ENCODE peak calls at places on chromosomes 4 and X, in seven cellular contexts. T is AG09309, N is fibroblast of lung, A is pancreas, Q is HFF-Myc, I is fibroblast of villous mesenchyme, U is AG10803. B is an unnamed sample.

GRCh38 chrX:132708529-132708928 is 219.7 kb upstream of the MBNL3 start:
- DNase-seq in T (no peak), N (no peak), A (no peak), Q (no peak), I (no peak), U (no peak), B (no peak)

GRCh38 chr4:73864365-73864764 is 4.8 kb upstream of the CXCL1 start:
- DNase-seq in T (no peak), N (no peak), A (peak), Q (no peak), I (no peak), U (no peak), B (no peak)

GRCh38 chr4:183096276-183096965 is 2.6 kb upstream of the WWC2 start:
- DNase-seq in T (no peak), N (no peak), A (no peak), Q (no peak), I (no peak), U (no peak), B (no peak)

GRCh38 chr4:105966046-105966445 is 70.8 kb downstream of the NPNT start:
- DNase-seq in T (peak), N (peak), A (no peak), Q (peak), I (peak), U (peak), B (no peak)

GRCh38 chr4:146545102-146545501 is 23.4 kb upstream of the SLC10A7 start:
- DNase-seq in T (no peak), N (peak), A (no peak), Q (no peak), I (peak), U (peak), B (no peak)

GRCh38 chr4:168199262-168199957 is 107.1 kb downstream of the ANXA10 start:
- DNase-seq in T (no peak), N (no peak), A (no peak), Q (no peak), I (no peak), U (no peak), B (no peak)

GRCh38 chrX:10759400-10759799 is 139.0 kb upstream of the MID1 start:
- DNase-seq in T (no peak), N (no peak), A (no peak), Q (no peak), I (no peak), U (no peak), B (no peak)

GRCh38 chr4:64539234-64539849 is 130.1 kb upstream of the TECRL start:
- DNase-seq in T (peak), N (peak), A (peak), Q (peak), I (peak), U (peak), B (no peak)

GRCh38 chr4:184019084-184019483 is 114.0 kb downstream of the STOX2 start:
- DNase-seq in T (no peak), N (peak), A (no peak), Q (no peak), I (no peak), U (peak), B (no peak)

GRCh38 chrX:115031989-115032388 is 14.6 kb upstream of the IL13RA2 start:
- DNase-seq in T (no peak), N (no peak), A (no peak), Q (no peak), I (no peak), U (no peak), B (no peak)
- TF ChIP-seq CTCF in T (no peak), N (no peak), A (no peak), Q (no peak), I (no peak), U (no peak), B (no peak)

DNA sequence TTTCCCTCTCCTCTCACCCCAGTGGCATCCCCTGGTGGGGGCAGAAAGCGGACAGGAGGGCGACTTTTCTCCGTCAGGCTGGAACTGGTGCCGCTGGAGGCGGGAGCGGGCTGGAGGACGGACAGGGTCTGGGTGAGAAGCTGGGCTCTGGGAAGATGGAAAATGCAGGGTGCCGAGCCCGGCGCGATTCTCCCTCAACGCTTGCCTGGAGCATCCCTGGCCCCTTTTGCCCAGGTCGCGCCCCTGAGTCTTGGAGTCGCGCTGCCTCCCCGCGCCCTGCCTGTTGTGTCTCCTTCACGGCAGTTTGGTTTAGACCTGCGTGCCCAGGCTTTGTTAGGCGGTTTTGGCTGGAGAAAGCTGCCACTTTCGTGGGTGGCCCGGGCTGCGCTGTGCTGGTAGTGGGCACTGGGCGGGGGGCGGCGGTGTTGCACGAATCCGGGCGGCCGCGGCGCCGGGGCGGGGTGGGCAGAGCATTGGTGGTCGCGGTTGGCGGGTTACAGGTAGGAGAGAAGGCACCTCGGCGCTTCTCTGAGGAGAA is 2.0 kb downstream of the ADGRL3 start:
- DNase-seq in T (no peak), N (peak), A (peak), Q (no peak), I (no peak), U (no peak), B (no peak)
- H3K4me3 ChIP-seq in T (no peak), N (peak), A (no peak), Q (no peak), I (no peak), U (no peak), B (peak)

GRCh38 chr4:147730333-147730732 is 1.6 kb upstream of the ARHGAP10 start:
- DNase-seq in T (no peak), N (no peak), A (no peak), Q (no peak), I (peak), U (no peak), B (no peak)
- TF ChIP-seq CTCF in T (no peak), N (peak), A (no peak), Q (no peak), I (no peak), U (peak), B (no peak)

GRCh38 chr4:19735012-19735411 is 516.7 kb upstream of the SLIT2 start:
- DNase-seq in T (no peak), N (peak), A (no peak), Q (no peak), I (peak), U (peak), B (no peak)

GRCh38 chr4:19736968-19737756 is 514.5 kb upstream of the SLIT2 start:
- DNase-seq in T (no peak), N (no peak), A (no peak), Q (no peak), I (no peak), U (peak), B (no peak)

DNA sequence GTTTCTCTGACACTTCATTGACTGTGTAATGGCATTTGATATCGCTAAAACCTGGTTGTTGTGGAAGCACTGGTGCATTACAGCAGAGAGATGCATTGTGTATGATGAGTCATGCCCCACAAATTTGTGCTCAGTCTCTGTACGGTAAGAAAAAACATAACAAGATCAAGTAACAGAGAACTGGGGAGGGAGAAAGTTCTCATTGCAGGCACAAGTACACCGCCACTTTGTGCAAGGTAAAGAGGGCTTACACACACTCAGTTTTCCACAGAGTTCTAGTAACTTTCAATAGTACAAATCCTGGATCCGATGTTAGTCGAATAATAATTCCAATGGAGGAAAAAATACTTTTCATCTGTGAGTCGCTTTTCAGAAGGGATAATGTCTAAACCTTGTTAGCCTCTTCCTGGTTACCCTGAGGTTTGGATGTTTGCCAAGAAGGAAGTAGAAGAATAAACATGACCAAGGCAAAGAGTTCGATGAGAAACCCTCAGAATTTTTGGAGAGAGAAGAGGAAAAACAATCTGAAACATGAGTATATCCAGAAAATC is 512.5 kb upstream of the SLIT2 start:
- DNase-seq in T (peak), N (peak), A (no peak), Q (peak), I (peak), U (peak), B (no peak)
- H3K4me3 ChIP-seq in T (no peak), N (peak), A (no peak), Q (no peak), I (peak), U (no peak), B (no peak)

GRCh38 chr4:153346031-153346430 is 1.5 kb downstream of the MND1 start:
- DNase-seq in T (no peak), N (peak), A (no peak), Q (no peak), I (no peak), U (no peak), B (no peak)

GRCh38 chr4:153348006-153348405 is 3.5 kb downstream of the MND1 start:
- DNase-seq in T (no peak), N (no peak), A (no peak), Q (no peak), I (peak), U (no peak), B (no peak)

GRCh38 chr4:153347117-153347516 is 2.6 kb downstream of the MND1 start:
- DNase-seq in T (no peak), N (no peak), A (no peak), Q (no peak), I (no peak), U (no peak), B (no peak)

GRCh38 chr4:153345011-153345981 is 808 bp downstream of the MND1 start:
- DNase-seq in T (no peak), N (peak), A (peak), Q (no peak), I (peak), U (peak), B (peak)

DNA sequence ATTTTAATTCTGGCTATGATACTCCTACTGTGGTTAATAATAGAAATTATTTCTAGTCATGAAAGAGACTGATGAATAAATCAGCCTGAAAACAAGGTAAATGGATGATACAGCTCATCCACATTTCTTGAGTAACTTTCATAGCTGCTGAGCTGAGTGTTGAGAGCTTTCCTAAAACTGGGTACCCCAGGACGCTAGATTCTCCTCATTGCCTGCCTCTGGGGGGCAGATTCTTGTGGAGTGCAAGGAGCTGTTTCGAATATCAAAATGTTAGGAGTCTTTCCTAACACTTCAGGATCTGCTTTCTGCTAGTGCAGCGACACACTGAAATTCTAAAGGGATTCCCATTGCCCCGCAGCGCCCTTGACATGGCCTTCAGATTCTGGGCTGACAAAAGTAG is 2.1 kb downstream of the MND1 start:
- DNase-seq in T (no peak), N (peak), A (no peak), Q (no peak), I (no peak), U (peak), B (no peak)
- TF ChIP-seq CTCF in T (no peak), N (peak), A (no peak), Q (peak), I (peak), U (peak), B (no peak)

GRCh38 chr4:110196871-110197420 is 1.5 kb downstream of the ELOVL6 start:
- DNase-seq in T (no peak), N (no peak), A (no peak), Q (no peak), I (peak), U (peak), B (peak)

GRCh38 chr4:110195561-110196205 is 2.7 kb downstream of the ELOVL6 start:
- DNase-seq in T (no peak), N (peak), A (no peak), Q (no peak), I (peak), U (no peak), B (no peak)

GRCh38 chr4:110193822-110194761 is 4.3 kb downstream of the ELOVL6 start:
- DNase-seq in T (peak), N (peak), A (peak), Q (peak), I (peak), U (peak), B (no peak)

GRCh38 chr4:110197421-110198398 is 705 bp downstream of the ELOVL6 start:
- DNase-seq in T (no peak), N (peak), A (peak), Q (peak), I (peak), U (peak), B (peak)

DNA sequence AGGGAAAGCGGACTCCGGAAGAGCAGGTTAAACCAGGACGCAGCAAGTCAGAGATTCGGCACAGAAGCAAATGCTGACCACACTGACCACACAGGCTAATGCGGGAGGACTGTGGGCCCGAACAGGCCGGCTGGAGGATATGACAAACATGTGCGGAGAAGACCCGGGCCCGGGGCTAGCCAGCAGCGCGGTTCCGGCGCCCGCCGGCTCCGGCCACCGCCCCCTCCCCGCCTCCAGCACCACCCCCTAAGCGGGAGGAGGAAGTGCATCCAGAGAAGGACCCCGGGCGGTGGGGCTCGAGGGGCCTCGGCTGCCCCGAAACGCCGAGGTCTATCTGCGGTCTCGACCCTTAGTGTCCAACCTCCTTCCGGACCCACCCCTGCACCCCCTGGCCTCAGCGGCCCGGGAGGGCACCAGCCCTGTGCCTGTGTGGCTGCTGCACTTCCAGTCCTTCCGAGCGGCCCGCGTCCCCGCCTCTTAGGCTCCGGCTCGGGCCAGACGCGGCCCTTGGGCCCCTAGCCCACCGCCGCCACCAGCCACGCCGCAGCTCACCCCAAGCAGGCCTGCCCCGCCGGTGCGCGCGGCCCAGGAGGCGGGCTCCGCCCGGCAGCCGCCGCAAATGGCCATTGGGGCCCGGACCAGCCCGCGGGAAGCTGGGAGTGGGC is 2.1 kb downstream of the ELOVL6 start:
- DNase-seq in T (no peak), N (peak), A (peak), Q (peak), I (peak), U (peak), B (peak)
- H3K4me3 ChIP-seq in T (peak), N (peak), A (peak), Q (peak), I (peak), U (peak), B (peak)

DNA sequence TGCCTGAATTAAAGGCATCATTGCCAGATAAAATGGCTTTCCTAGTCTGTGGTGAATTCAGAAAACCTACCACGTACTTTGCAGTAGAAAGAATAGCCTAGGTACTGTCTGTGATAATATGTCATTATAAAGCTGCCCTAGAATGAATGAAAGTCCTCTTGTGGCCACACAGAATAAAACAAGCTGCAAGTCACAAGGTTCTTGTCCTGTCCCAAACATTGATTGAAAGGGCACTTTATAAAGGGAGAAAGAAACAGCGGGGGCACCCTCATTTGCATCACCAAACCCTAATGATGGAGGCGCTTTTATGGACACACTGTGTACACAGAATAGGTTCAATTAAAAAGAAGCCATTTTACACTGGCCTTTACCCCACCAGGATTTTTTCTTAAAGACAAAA is 364.8 kb downstream of the AFF2 start:
- DNase-seq in T (no peak), N (no peak), A (no peak), Q (no peak), I (no peak), U (no peak), B (no peak)
- TF ChIP-seq CTCF in T (no peak), N (no peak), A (no peak), Q (no peak), I (no peak), U (no peak), B (no peak)

GRCh38 chr4:37994569-37994968 is 34.4 kb downstream of the PTTG2 start:
- DNase-seq in T (no peak), N (no peak), A (no peak), Q (no peak), I (no peak), U (no peak), B (no peak)

GRCh38 chr4:37999000-37999745 is 39.0 kb downstream of the PTTG2 start:
- DNase-seq in T (no peak), N (no peak), A (no peak), Q (no peak), I (no peak), U (no peak), B (no peak)

GRCh38 chr4:37995981-37996770 is 36.0 kb downstream of the PTTG2 start:
- DNase-seq in T (no peak), N (no peak), A (no peak), Q (no peak), I (no peak), U (no peak), B (no peak)

GRCh38 chr4:37995299-37995821 is 35.2 kb downstream of the PTTG2 start:
- DNase-seq in T (no peak), N (no peak), A (no peak), Q (no peak), I (no peak), U (no peak), B (no peak)

DNA sequence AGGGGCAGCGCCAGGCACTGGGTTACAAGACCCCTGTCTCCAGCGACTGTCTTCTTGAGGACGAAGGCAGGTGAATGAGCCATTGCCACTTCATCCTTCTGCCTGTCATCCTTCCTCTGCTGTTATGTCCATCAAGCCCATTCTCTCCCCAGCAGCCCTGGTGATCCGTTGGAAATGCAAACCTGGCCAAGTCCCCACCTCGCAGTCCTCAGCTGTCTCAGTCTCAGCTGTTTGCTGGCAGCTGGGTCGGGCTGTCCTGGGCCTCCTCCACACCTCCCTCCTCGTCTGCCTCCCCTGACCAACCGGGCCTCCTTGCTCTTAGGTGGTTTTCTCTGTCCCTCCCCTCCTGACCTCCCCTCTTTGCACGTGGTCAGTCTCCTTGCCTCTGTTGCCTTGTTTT is 38.0 kb downstream of the PTTG2 start:
- DNase-seq in T (no peak), N (no peak), A (no peak), Q (no peak), I (no peak), U (no peak), B (no peak)
- H3K4me3 ChIP-seq in T (no peak), N (no peak), A (no peak), Q (no peak), I (no peak), U (no peak), B (no peak)

B was measured in psoas muscle.